ENCODE peak calls at places on chromosomes 3 and 15, in ten cellular contexts. L is brain microvascular endothelial cell; H is psoas muscle; F is fibroblast of lung; W is right atrium auricular region; M is upper lobe of right lung; G is pancreas; Q is Panc1; N is PC-3; P is CD8-positive, alpha-beta T cell. A is an unnamed sample. For H3K27me3, the result is how much of the 10 kb centered on the place peaks cover.

GRCh38 chr15:62445244-62445643 is 280.2 kb upstream of the C2CD4B start:
- DNase-seq in H (no peak), Q (peak), P (no peak), M (no peak), W (no peak), L (no peak), N (peak), F (peak), G (no peak), A (no peak)

GRCh38 chr15:61318802-61319201 is 89.7 kb upstream of the RORA start:
- DNase-seq in F (no peak), P (no peak), L (no peak), H (no peak), G (no peak), Q (no peak), W (no peak), N (no peak), M (no peak), A (no peak)

GRCh38 chr15:48989175-48989574 is 25.5 kb upstream of the SHC4 start:
- DNase-seq in M (no peak), W (no peak), Q (no peak), F (no peak), G (no peak), H (no peak), N (no peak), L (no peak), P (no peak), A (no peak)

GRCh38 chr3:87615506-87615905 is 339.1 kb upstream of the POU1F1 start:
- DNase-seq in N (no peak), G (no peak), P (no peak), H (no peak), L (no peak), F (no peak), W (no peak), M (no peak), Q (no peak), A (no peak)

GRCh38 chr3:112378989-112379692 is 46.2 kb downstream of the CD200 start:
- DNase-seq in F (peak), P (no peak), Q (no peak), W (no peak), M (no peak), H (no peak), N (no peak), L (peak), G (no peak), A (no peak)

GRCh38 chr3:5022966-5023776 is 43.9 kb downstream of the BHLHE40 start:
- DNase-seq in L (peak), N (peak), F (peak), W (peak), G (peak), P (no peak), Q (peak), M (no peak), H (peak), A (no peak)

GRCh38 chr3:139300416-139300815 is 43.4 kb upstream of the MRPS22 start:
- DNase-seq in P (no peak), H (no peak), L (no peak), N (no peak), G (no peak), W (no peak), F (no peak), Q (no peak), M (no peak), A (no peak)

GRCh38 chr3:48296699-48297098 is 36.8 kb downstream of the SPINK8 start:
- DNase-seq in N (no peak), P (no peak), G (no peak), F (no peak), L (no peak), H (no peak), Q (no peak), M (no peak), W (no peak), A (no peak)

GRCh38 chr15:95132774-95133173 is 901.4 kb downstream of the MCTP2 start:
- DNase-seq in W (no peak), P (no peak), F (peak), Q (no peak), H (no peak), G (no peak), M (no peak), L (peak), N (peak), A (no peak)

GRCh38 chr15:26967719-26968269 is 3.2 kb upstream of the GABRG3 start:
- DNase-seq in L (no peak), W (no peak), M (no peak), G (no peak), N (no peak), Q (no peak), H (no peak), P (no peak), F (peak), A (no peak)

GRCh38 chr3:31106204-31106603 is 211.7 kb upstream of the GADL1 start:
- DNase-seq in F (peak), Q (no peak), N (peak), M (no peak), G (no peak), W (no peak), L (peak), P (no peak), H (no peak), A (no peak)
- TF ChIP-seq CTCF in F (no peak), Q (no peak), N (peak), M (no peak), G (no peak), W (no peak), L (no peak), P (no peak), H (no peak), A (no peak)

DNA sequence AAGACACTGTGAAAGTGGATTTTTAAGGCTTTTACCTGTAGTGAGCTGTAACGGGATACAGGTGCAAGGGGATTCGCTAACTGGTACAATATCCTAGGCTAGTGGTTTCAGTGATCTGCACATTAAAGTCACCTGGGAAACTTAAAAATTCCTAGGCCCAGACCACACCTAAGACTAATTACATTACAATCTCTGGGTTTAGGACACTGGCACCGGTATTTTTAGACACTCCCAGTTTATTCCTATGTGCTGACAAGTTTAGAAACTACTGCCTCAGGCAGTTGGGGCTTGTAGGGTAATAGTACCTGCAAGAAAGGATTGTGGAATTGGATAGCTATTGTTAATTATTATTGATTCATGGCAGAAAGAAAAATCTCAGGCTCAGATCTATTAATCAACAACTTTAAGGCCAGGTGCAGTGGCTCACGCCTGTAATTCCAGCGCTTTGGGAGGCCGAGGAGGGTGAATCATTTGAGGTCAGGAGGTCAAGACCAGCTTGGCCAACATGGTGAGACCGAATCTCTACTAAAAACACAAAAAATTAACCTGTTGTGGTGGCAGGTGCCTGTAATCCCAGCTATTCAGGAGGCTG is 50.4 kb upstream of the CASR start:
- DNase-seq in F (no peak), H (no peak), P (no peak), N (no peak), L (no peak), Q (no peak), G (peak), W (no peak), M (no peak), A (no peak)
- H3K27me3 ChIP-seq in F (under half), H (under half), P (under half), N (under half), L (under half), Q (under half), G (under half), W (under half), M (under half), A (under half)

GRCh38 chr3:197801801-197802504 is 10.9 kb downstream of the LRCH3 start:
- DNase-seq in Q (no peak), M (no peak), F (peak), L (no peak), N (peak), P (peak), W (no peak), H (no peak), G (no peak), A (no peak)
- TF ChIP-seq CTCF in Q (peak), M (peak), F (peak), L (peak), N (peak), P (peak), W (no peak), H (peak), G (no peak), A (no peak)

GRCh38 chr3:179971280-179971679 is 65.5 kb downstream of the PEX5L start:
- DNase-seq in Q (no peak), N (peak), P (no peak), F (no peak), W (no peak), L (no peak), H (no peak), G (no peak), M (no peak), A (no peak)
- H3K27me3 ChIP-seq in Q (under half), N (under half), P (under half), F (under half), W (under half), L (under half), H (under half), G (under half), M (under half), A (under half)

GRCh38 chr3:10459954-10460754 is 45.2 kb downstream of the ATP2B2 start:
- DNase-seq in P (peak), F (peak), M (no peak), Q (no peak), N (peak), H (peak), L (peak), W (no peak), G (peak), A (no peak)
- TF ChIP-seq CTCF in P (no peak), F (no peak), M (no peak), Q (no peak), N (no peak), H (no peak), L (no peak), W (no peak), G (no peak), A (no peak)

GRCh38 chr15:93058904-93059427 is 30.0 kb downstream of the RGMA start:
- DNase-seq in H (no peak), G (no peak), N (no peak), M (no peak), P (no peak), F (no peak), L (no peak), Q (no peak), W (no peak), A (no peak)
- H3K27me3 ChIP-seq in H (under half), G (under half), N (under half), M (under half), P (under half), F (under half), L (under half), Q (under half), W (under half), A (under half)

GRCh38 chr15:100383302-100384107 is 41.7 kb upstream of the ADAMTS17 start:
- DNase-seq in H (no peak), P (no peak), L (peak), G (peak), W (no peak), M (no peak), Q (no peak), F (peak), N (peak), A (no peak)
- TF ChIP-seq CTCF in H (peak), P (no peak), L (peak), G (peak), W (peak), M (peak), Q (peak), F (no peak), N (peak), A (peak)

A was measured in heart right ventricle.